ENCODE peak calls at places on chromosomes 3 and 15, in eight cellular contexts. X is transverse colon; R is body of pancreas; H is pancreas; L is CD4-positive, alpha-beta T cell; C is A673; F is heart left ventricle; M is PC-9. N is an unnamed sample.
A peak's percentile ranks its signal among the peaks of the same experiment; 100 is the strongest.

GRCh38 chr3:99967796-99968195 is 146.5 kb downstream of the FILIP1L start:
- DNase-seq in H (no peak), M (no peak), C (no peak), L (no peak), R (no peak), X (no peak), F (no peak), N (no peak)

GRCh38 chr3:55718475-55718874 is 231.4 kb upstream of the WNT5A start:
- DNase-seq in X (no peak), C (no peak), M (no peak), L (no peak), H (no peak), F (no peak), R (no peak), N (no peak)

GRCh38 chr3:161413127-161413854 is 42.0 kb upstream of the SPTSSB start:
- DNase-seq in M (no peak), X (no peak), L (no peak), R (peak; percentile 74), C (no peak), H (peak; percentile 83), F (peak; percentile 85), N (no peak)

GRCh38 chr15:86541540-86541939 is 461.9 kb downstream of the AGBL1 start:
- DNase-seq in M (no peak), L (no peak), F (no peak), H (no peak), R (no peak), X (no peak), C (no peak), N (no peak)

GRCh38 chr3:127792664-127793292 is 29.5 kb downstream of the MGLL start:
- DNase-seq in R (peak; percentile 45), X (peak; percentile 68), H (no peak), C (peak; percentile 32), M (no peak), L (no peak), F (peak; percentile 81), N (peak; percentile 49)

GRCh38 chr3:77042892-77043291 is 3.0 kb downstream of the ROBO2 start:
- DNase-seq in F (no peak), C (peak; percentile 44), X (no peak), M (no peak), L (no peak), H (no peak), R (no peak), N (no peak)

GRCh38 chr3:190064112-190064511 is 56.6 kb downstream of the P3H2 start:
- DNase-seq in M (peak; percentile 67), R (no peak), L (no peak), C (peak; percentile 83), H (no peak), X (peak; percentile 11), F (no peak), N (peak; percentile 49)

GRCh38 chr15:29613951-29614382 is 208.3 kb downstream of the TJP1 start:
- DNase-seq in C (peak; percentile 56), M (no peak), H (no peak), R (peak; percentile 23), F (no peak), L (no peak), X (no peak), N (no peak)

GRCh38 chr3:137110392-137110996 is 152.7 kb downstream of the IL20RB start:
- DNase-seq in X (no peak), M (no peak), F (no peak), C (peak; percentile 51), H (no peak), R (peak; percentile 20), L (no peak), N (no peak)

GRCh38 chr15:96416218-96416933 is 85.9 kb downstream of the NR2F2 start:
- DNase-seq in M (no peak), R (no peak), L (no peak), H (no peak), F (no peak), C (no peak), X (no peak), N (no peak)

GRCh38 chr3:17686613-17687012 is 55.8 kb downstream of the TBC1D5 start:
- DNase-seq in X (no peak), F (no peak), C (peak; percentile 50), H (no peak), R (no peak), M (no peak), L (no peak), N (no peak)

GRCh38 chr3:63998852-63999754 is 24.2 kb downstream of the PSMD6 start:
- DNase-seq in C (no peak), F (no peak), L (no peak), H (peak; percentile 79), X (no peak), R (peak; percentile 79), M (no peak), N (no peak)

GRCh38 chr3:9302425-9303181 is 53.2 kb upstream of the SRGAP3 start:
- DNase-seq in R (peak; percentile 79), M (peak; percentile 61), H (peak; percentile 66), C (peak; percentile 87), F (peak; percentile 73), X (peak; percentile 80), L (peak; percentile 72), N (peak; percentile 78)

GRCh38 chr3:172194702-172195392 is 155.5 kb downstream of the FNDC3B start:
- DNase-seq in L (no peak), X (no peak), F (no peak), R (no peak), H (no peak), M (peak; percentile 55), C (peak; percentile 53), N (no peak)

GRCh38 chr3:40073310-40074007 is 236.0 kb upstream of the EIF1B start:
- DNase-seq in R (no peak), H (no peak), C (no peak), X (no peak), M (no peak), L (no peak), F (no peak), N (no peak)

GRCh38 chr3:120350431-120350941 is 1.3 kb upstream of the LRRC58 start:
- DNase-seq in X (peak; percentile 12), M (peak; percentile 75), L (no peak), F (no peak), C (peak; percentile 34), R (peak; percentile 17), H (no peak), N (no peak)

GRCh38 chr3:49313902-49314676 is 25.8 kb downstream of the USP4 start:
- DNase-seq in R (no peak), C (no peak), M (no peak), F (no peak), L (no peak), X (no peak), H (no peak), N (no peak)

GRCh38 chr15:28981351-28981720 is 95.6 kb downstream of the APBA2 start:
- DNase-seq in X (no peak), M (no peak), C (no peak), R (no peak), F (no peak), L (no peak), H (no peak), N (no peak)

GRCh38 chr15:30992465-30992864 is 1.0 kb upstream of the MTMR10 start:
- DNase-seq in R (no peak), F (no peak), H (no peak), X (no peak), L (no peak), M (no peak), C (no peak), N (peak; percentile 58)

GRCh38 chr3:82157952-82158351 is 396.5 kb upstream of the GBE1 start:
- DNase-seq in F (no peak), L (no peak), R (no peak), M (no peak), C (no peak), H (no peak), X (no peak), N (no peak)

GRCh38 chr3:125190781-125191180 is 21.8 kb downstream of the SLC12A8 start:
- DNase-seq in X (no peak), C (no peak), R (no peak), L (no peak), M (no peak), F (no peak), H (no peak), N (no peak)

GRCh38 chr15:86615411-86615810 is 535.7 kb downstream of the AGBL1 start:
- DNase-seq in X (no peak), C (no peak), R (no peak), H (no peak), L (no peak), M (no peak), F (no peak), N (no peak)

DNA sequence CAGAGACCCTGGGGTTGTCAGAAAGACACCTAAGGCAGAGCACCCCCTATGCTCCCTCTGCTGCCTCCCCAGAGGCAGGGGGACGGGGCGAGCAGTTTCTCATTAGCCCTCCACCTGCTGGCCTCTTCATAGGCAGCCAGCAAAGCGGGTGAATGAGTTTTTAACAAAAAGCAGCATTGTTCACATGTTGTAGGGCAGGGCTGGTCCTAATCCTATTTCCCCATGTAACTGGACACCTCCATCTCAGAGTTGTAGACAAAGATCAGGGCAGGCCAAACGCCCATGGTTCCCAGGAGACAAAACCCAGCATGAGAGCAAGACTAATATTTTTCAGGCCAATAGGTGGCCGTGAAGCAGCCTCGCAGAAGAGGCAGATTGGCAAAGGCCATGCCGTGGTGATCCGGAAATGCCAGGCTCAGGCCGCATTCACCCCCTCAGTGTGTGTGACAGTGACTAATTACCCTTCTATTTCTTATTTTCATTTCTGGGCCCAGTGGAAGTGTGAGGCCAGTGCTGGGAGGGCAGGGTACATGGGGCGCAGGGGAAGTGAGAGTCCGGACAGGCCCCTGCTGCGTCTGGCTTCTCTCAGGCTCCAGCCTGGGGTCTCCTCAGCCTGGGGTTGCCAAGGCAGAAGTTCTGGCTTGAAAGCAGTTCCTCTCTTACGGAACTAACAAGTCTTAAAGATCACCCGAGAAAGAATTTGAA is 64.7 kb downstream of the BOC start:
- DNase-seq in M (peak; percentile 76), L (no peak), C (peak; percentile 7), R (peak; percentile 59), X (peak; percentile 26), F (no peak), H (no peak), N (no peak)
- TF ChIP-seq CTCF in M (peak; percentile 30), L (no peak), C (peak; percentile 28), R (peak; percentile 21), X (peak; percentile 9), F (no peak), H (no peak), N (no peak)

GRCh38 chr3:178397836-178398235 is 138.4 kb upstream of the KCNMB2 start:
- DNase-seq in C (no peak), F (no peak), X (no peak), M (no peak), R (no peak), L (no peak), H (no peak), N (no peak)
- H3K27ac ChIP-seq in C (no peak overlapping the region), F (no peak overlapping the region), X (no peak overlapping the region), M (no peak overlapping the region), R (no peak overlapping the region), L (no peak overlapping the region), H (no peak overlapping the region), N (no peak overlapping the region)

GRCh38 chr3:13528217-13528801 is 20.6 kb upstream of the FBLN2 start:
- DNase-seq in X (no peak), M (no peak), H (no peak), F (no peak), L (no peak), C (peak; percentile 39), R (no peak), N (no peak)
- TF ChIP-seq CTCF in X (no peak), M (peak; percentile 50), H (no peak), F (no peak), L (no peak), C (no peak), R (no peak), N (no peak)

DNA sequence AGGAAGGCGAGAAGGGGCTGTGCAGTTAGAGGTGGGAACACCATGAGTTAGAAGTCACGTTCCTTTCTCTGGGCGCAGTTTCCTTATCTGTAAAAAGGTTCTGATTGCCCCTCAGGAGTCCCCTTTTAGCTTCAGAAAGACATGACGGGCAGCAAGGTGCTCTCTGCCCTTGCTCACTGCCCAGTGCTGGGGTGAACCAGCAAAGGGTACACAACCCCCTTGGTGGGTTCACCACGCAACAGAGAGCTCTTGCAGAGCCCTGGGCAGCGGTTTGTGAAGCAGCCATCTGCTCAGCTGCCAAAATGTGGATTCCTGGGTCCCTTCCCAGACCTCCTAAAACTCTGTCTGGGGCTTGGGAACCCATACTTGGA is 883 bp downstream of the GCHFR start:
- DNase-seq in R (no peak), H (no peak), M (no peak), C (no peak), X (no peak), F (no peak), L (no peak), N (no peak)
- H3K27ac ChIP-seq in R (peak overlapping the region; percentile 80), H (peak overlapping the region; percentile 76), M (no peak overlapping the region), C (peak overlapping the region; percentile 66), X (peak overlapping the region; percentile 88), F (peak overlapping the region; percentile 47), L (peak overlapping the region; percentile 60), N (no peak overlapping the region)

N was measured in lung.